ENCODE peak calls at places on chromosomes 16 and 17, in six cellular contexts. Q, E, Y, F, Z and B are unnamed samples.

GRCh38 chr17:76089680-76090516 is 10.9 kb downstream of the ZACN start:
- DNase-seq in Q (no peak), E (no peak), Y (no peak), F (no peak), Z (no peak), B (no peak)

GRCh38 chr16:55041540-55042234 is 111.0 kb downstream of the IRX5 start:
- DNase-seq in Q (no peak), E (no peak), Y (no peak), F (no peak), Z (no peak), B (no peak)

GRCh38 chr16:24428751-24429150 is 110.6 kb upstream of the RBBP6 start:
- DNase-seq in Q (no peak), E (no peak), Y (no peak), F (no peak), Z (no peak), B (no peak)

GRCh38 chr16:57469046-57469445 is 6.6 kb downstream of the POLR2C start:
- DNase-seq in Q (no peak), E (no peak), Y (no peak), F (no peak), Z (no peak), B (no peak)

GRCh38 chr16:3909791-3910583 is 29.5 kb upstream of the CREBBP start:
- DNase-seq in Q (no peak), E (no peak), Y (no peak), F (no peak), Z (no peak), B (no peak)

GRCh38 chr16:85698459-85699223 is 9.9 kb upstream of the GINS2 start:
- DNase-seq in Q (no peak), E (no peak), Y (no peak), F (no peak), Z (no peak), B (no peak)

GRCh38 chr16:82653550-82654511 is 27.1 kb downstream of the CDH13 start:
- DNase-seq in Q (peak), E (no peak), Y (peak), F (no peak), Z (no peak), B (no peak)

GRCh38 chr16:17328971-17329370 is 141.8 kb downstream of the XYLT1 start:
- DNase-seq in Q (no peak), E (no peak), Y (no peak), F (no peak), Z (no peak), B (no peak)

GRCh38 chr16:68779891-68780290 is 42.8 kb downstream of the CDH1 start:
- DNase-seq in Q (no peak), E (no peak), Y (no peak), F (no peak), Z (no peak), B (no peak)

GRCh38 chr17:76709077-76709950 is 1.5 kb downstream of the MXRA7 start:
- DNase-seq in Q (peak), E (peak), Y (peak), F (no peak), Z (no peak), B (no peak)

GRCh38 chr16:57471852-57472664 is 9.6 kb downstream of the POLR2C start:
- DNase-seq in Q (no peak), E (no peak), Y (no peak), F (no peak), Z (no peak), B (no peak)